ENCODE peak calls at places on chromosomes 11 and 22, in seven cellular contexts. G is HCT116, A is neural progenitor cell, N is mammary epithelial cell, K is GM23338, R is GM23248, M is K562. P is an unnamed sample.

GRCh38 chr22:46936378-46936916 is 174.0 kb downstream of the TBC1D22A start:
- DNase-seq in N (no peak), M (no peak), G (no peak), K (no peak), R (peak; percentile 26), A (no peak), P (no peak)

GRCh38 chr11:117827521-117828511 is 3.3 kb upstream of the FXYD2 start:
- DNase-seq in R (no peak), G (no peak), M (no peak), A (no peak), K (no peak), N (no peak), P (no peak)

GRCh38 chr11:75465701-75466531 is 32.9 kb upstream of the KLHL35 start:
- DNase-seq in N (no peak), G (no peak), R (peak; percentile 41), A (peak; percentile 64), M (no peak), K (peak; percentile 32), P (peak; percentile 61)

GRCh38 chr11:131999084-131999483 is 628.7 kb downstream of the NTM start:
- DNase-seq in G (no peak), K (peak; percentile 20), M (no peak), N (no peak), R (no peak), A (no peak), P (no peak)

GRCh38 chr11:36065436-36065835 is 121.6 kb downstream of the LDLRAD3 start:
- DNase-seq in M (peak; percentile 29), A (no peak), N (peak; percentile 26), K (no peak), G (no peak), R (peak; percentile 34), P (no peak)

GRCh38 chr11:45089845-45090499 is 56.5 kb upstream of the PRDM11 start:
- DNase-seq in R (peak; percentile 82), N (peak; percentile 40), G (no peak), A (peak; percentile 63), K (peak; percentile 79), M (no peak), P (no peak)

GRCh38 chr22:22753526-22754267 is 109.3 kb downstream of the GGTLC2 start:
- DNase-seq in M (peak; percentile 96), G (peak; percentile 47), A (peak; percentile 70), K (peak; percentile 86), R (peak; percentile 56), N (peak; percentile 5), P (peak; percentile 17)

GRCh38 chr11:29435421-29435820 is 581.4 kb downstream of the KCNA4 start:
- DNase-seq in G (no peak), N (no peak), M (no peak), A (no peak), R (peak; percentile 8), K (no peak), P (no peak)

GRCh38 chr11:35919244-35919643 is 24.6 kb upstream of the LDLRAD3 start:
- DNase-seq in R (no peak), K (peak; percentile 14), M (no peak), N (peak; percentile 77), A (peak; percentile 70), G (no peak), P (peak; percentile 53)

GRCh38 chr11:122308286-122308685 is 192.3 kb upstream of the BLID start:
- DNase-seq in A (no peak), K (no peak), M (no peak), R (no peak), G (no peak), N (no peak), P (no peak)

GRCh38 chr11:122307480-122308085 is 191.6 kb upstream of the BLID start:
- DNase-seq in A (no peak), R (no peak), M (no peak), G (no peak), N (no peak), K (no peak), P (no peak)

GRCh38 chr11:122305426-122305825 is 189.4 kb upstream of the BLID start:
- DNase-seq in K (no peak), A (no peak), G (no peak), N (no peak), R (no peak), M (no peak), P (no peak)

GRCh38 chr11:122305018-122305417 is 189.0 kb upstream of the BLID start:
- DNase-seq in A (no peak), R (no peak), G (no peak), K (no peak), N (no peak), M (no peak), P (no peak)

DNA sequence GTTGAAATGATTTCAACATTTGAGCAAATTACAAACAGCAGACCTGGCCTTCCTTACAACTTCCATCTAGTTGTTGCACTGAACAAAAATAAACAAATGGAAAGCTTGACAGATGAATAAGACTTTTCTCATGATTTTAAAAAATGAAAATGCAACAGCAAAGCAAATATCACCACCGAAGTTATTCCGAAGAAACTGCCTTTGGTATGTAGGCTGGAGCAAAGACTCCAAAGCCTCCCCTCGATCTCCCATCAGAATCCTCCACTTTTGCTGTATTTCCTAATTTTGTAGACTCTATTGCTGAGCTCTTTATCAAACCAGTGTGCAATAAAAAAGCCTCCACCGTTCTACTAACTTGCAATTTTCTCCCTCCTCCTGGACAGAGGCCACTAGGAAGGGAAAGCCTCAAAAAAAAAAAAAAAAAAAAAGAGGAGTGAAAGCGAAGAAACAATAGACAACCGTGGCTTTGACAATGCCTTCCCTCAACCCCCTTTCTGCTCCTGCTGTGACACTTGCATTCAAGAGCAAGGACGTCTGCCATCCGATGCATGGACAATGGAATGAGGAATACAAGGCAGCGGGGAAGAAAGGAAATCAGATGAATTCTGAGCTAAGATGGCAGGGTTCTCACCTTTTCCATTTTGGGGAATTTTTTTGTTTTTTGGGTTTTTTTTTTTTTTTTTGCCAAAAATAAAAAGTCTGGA is 190.9 kb upstream of the BLID start:
- DNase-seq in M (no peak), G (no peak), R (no peak), N (no peak), A (no peak), K (peak; percentile 88), P (no peak)
- TF ChIP-seq EZH2 in M (no peak), G (no peak), R (no peak), N (no peak), A (no peak), K (no peak), P (no peak)

DNA sequence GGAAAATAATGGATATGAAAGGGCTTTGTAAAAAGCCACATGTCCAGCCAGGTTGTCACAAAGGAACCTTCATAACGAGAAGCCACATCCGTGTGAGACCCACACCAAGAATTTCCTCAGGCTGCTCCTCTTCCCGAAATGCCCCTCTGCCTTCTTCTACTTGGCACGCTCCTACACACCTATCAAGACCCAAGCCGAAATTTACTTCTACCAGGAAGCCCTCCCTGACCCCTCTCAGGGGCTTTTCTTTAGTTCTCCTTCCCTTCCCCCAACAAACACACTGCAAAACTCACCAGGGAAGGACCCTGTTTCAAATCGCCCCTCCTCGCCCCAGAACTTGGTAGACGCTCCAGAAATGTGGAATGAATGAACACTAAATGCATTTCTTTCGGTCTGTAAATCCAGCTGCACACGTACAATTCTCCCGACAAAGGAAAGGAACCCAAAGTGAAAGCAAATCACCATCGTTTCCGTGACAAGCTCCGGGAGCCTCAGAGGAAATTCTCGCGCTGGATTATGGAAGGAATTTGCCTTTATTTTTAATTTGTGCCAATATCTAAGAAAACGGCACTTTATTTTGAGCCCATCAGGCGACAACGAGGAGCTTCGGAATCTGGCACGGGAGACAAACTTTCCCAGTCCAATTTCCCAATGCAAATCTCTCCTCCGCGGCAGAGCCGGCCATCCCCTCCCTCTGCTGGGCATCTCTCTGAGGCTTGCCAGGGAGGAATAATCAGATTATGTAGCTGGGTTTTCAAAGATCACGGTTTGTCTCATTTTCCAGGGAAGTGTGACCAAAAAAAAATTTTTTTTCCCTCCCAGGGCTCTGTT is 13.2 kb upstream of the SHISAL1 start:
- DNase-seq in K (no peak), R (peak; percentile 79), A (peak; percentile 38), M (no peak), G (no peak), N (peak; percentile 31), P (no peak)
- TF ChIP-seq EZH2 in K (no peak), R (no peak), A (no peak), M (no peak), G (no peak), N (no peak), P (no peak)

DNA sequence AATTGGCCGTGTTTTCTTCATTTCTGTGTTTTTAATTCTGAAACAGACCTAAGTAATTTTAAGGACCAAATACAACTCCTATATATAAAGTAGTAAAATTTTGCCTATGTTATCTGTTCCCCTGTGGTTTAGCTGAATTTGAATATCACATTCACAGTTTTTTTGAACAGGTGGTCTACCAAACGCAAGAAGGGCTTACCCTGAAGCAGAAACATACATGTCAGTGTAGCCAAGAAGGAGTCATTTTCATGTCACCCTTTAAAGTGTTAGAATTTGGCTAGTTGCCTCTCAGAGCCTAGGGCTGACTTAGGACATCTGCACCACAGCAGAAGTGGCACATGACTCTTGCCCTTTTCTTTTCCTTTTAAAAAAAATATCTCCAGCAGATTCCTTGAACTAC is 34.3 kb downstream of the MYBPC3 start:
- DNase-seq in A (no peak), R (no peak), G (no peak), N (no peak), M (no peak), K (no peak), P (no peak)
- TF ChIP-seq EZH2 in A (no peak), R (no peak), G (no peak), N (no peak), M (no peak), K (no peak), P (no peak)

GRCh38 chr11:124756033-124756752 is 4.1 kb upstream of the VSIG2 start:
- DNase-seq in N (no peak), A (no peak), G (no peak), M (no peak), R (no peak), K (no peak), P (no peak)

GRCh38 chr11:124757320-124757719 is 4.8 kb downstream of the ESAM start:
- DNase-seq in R (no peak), N (no peak), A (no peak), G (no peak), K (no peak), M (no peak), P (no peak)

GRCh38 chr11:124758355-124759267 is 3.5 kb downstream of the ESAM start:
- DNase-seq in N (peak; percentile 45), K (peak; percentile 98), M (peak; percentile 65), G (peak; percentile 59), R (peak; percentile 80), A (peak; percentile 94), P (no peak)

GRCh38 chr11:124754710-124755109 is 2.7 kb upstream of the VSIG2 start:
- DNase-seq in R (no peak), N (no peak), A (peak; percentile 48), M (no peak), K (no peak), G (no peak), P (no peak)

DNA sequence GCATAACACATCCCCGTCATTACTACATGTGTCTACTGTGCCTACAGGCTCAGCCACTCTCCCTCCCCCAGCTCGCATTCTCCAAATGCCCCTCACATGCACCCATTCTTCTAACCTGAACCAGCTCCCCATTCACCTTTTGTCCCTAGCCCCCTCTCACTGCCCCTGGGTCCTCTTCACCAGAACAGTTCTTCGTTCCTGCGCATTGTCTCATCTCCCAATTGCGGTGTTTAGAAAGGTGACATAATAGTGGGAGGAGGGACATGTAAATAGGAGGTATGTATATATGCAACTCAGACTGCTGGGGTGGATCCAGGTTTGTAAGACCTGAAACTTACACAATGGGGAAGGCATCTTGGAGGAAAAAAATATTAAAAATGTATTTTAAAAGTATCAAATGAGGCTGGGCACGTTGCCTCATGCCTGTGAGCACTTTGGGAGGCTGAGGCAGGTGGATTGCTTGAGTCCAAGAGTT is 4.7 kb upstream of the VSIG2 start:
- DNase-seq in K (peak; percentile 41), M (no peak), N (no peak), G (no peak), A (no peak), R (no peak), P (no peak)
- TF ChIP-seq EZH2 in K (peak; percentile 78), M (no peak), N (peak; percentile 63), G (no peak), A (no peak), R (no peak), P (no peak)

P was measured in PC-9.